ENCODE peak calls at places on chromosomes 16 and 17, in seven cellular contexts. One of them, this sample, is unnamed.

GRCh38 chr17:44219126-44219635 is 294 bp downstream of the UBTF start:
- DNase-seq in prostate gland: peak; percentile 42
- DNase-seq in suprapubic skin: no peak
- DNase-seq in HCT116: no peak
- DNase-seq in left ventricle myocardium inferior: peak; percentile 72
- DNase-seq in uterus: peak; percentile 66
- DNase-seq in H1: no peak
- DNase-seq in this sample: peak; percentile 35

GRCh38 chr16:22386976-22387375 is 12.6 kb upstream of the CDR2 start:
- DNase-seq in suprapubic skin: no peak
- DNase-seq in H1: no peak
- DNase-seq in prostate gland: peak; percentile 26
- DNase-seq in left ventricle myocardium inferior: no peak
- DNase-seq in uterus: no peak
- DNase-seq in HCT116: no peak
- DNase-seq in this sample: no peak

GRCh38 chr16:23398987-23399805 is 53.8 kb downstream of the COG7 start:
- DNase-seq in HCT116: no peak
- DNase-seq in H1: peak; percentile 47
- DNase-seq in suprapubic skin: no peak
- DNase-seq in uterus: no peak
- DNase-seq in prostate gland: peak; percentile 29
- DNase-seq in left ventricle myocardium inferior: peak; percentile 34
- DNase-seq in this sample: no peak

GRCh38 chr17:42879596-42879985 is 21.0 kb upstream of the G6PC1 start:
- DNase-seq in H1: no peak
- DNase-seq in uterus: no peak
- DNase-seq in prostate gland: no peak
- DNase-seq in HCT116: no peak
- DNase-seq in left ventricle myocardium inferior: no peak
- DNase-seq in suprapubic skin: no peak
- DNase-seq in this sample: peak; percentile 14

GRCh38 chr17:29045734-29046133 is 2.8 kb downstream of the PIPOX start:
- DNase-seq in uterus: no peak
- DNase-seq in prostate gland: no peak
- DNase-seq in left ventricle myocardium inferior: no peak
- DNase-seq in H1: no peak
- DNase-seq in HCT116: no peak
- DNase-seq in suprapubic skin: no peak
- DNase-seq in this sample: no peak

GRCh38 chr16:85037050-85037410 is 9.4 kb downstream of the KIAA0513 start:
- DNase-seq in prostate gland: no peak
- DNase-seq in suprapubic skin: no peak
- DNase-seq in left ventricle myocardium inferior: no peak
- DNase-seq in H1: no peak
- DNase-seq in HCT116: peak; percentile 96
- DNase-seq in uterus: no peak
- DNase-seq in this sample: peak; percentile 94

GRCh38 chr16:1078579-1079021 is 6.1 kb downstream of the SSTR5 start:
- DNase-seq in HCT116: no peak
- DNase-seq in suprapubic skin: no peak
- DNase-seq in uterus: no peak
- DNase-seq in prostate gland: peak; percentile 91
- DNase-seq in H1: no peak
- DNase-seq in left ventricle myocardium inferior: no peak
- DNase-seq in this sample: peak; percentile 13

GRCh38 chr16:27179500-27180072 is 23.7 kb upstream of the KDM8 start:
- DNase-seq in HCT116: peak; percentile 58
- DNase-seq in suprapubic skin: peak; percentile 92
- DNase-seq in prostate gland: peak; percentile 57
- DNase-seq in H1: peak; percentile 50
- DNase-seq in uterus: peak; percentile 78
- DNase-seq in left ventricle myocardium inferior: peak; percentile 89
- DNase-seq in this sample: no peak

GRCh38 chr16:59210955-59211541 is 476.9 kb upstream of the GOT2 start:
- DNase-seq in uterus: no peak
- DNase-seq in H1: peak; percentile 51
- DNase-seq in left ventricle myocardium inferior: no peak
- DNase-seq in HCT116: no peak
- DNase-seq in prostate gland: peak; percentile 8
- DNase-seq in suprapubic skin: no peak
- DNase-seq in this sample: no peak

GRCh38 chr16:2121853-2122252 is 13.8 kb downstream of the PKD1 start:
- DNase-seq in left ventricle myocardium inferior: peak; percentile 62
- DNase-seq in H1: no peak
- DNase-seq in suprapubic skin: no peak
- DNase-seq in uterus: peak; percentile 53
- DNase-seq in prostate gland: peak; percentile 60
- DNase-seq in HCT116: no peak
- DNase-seq in this sample: peak; percentile 32

GRCh38 chr17:40168262-40168832 is 8.9 kb upstream of the RAPGEFL1 start:
- DNase-seq in left ventricle myocardium inferior: no peak
- DNase-seq in HCT116: peak; percentile 28
- DNase-seq in suprapubic skin: no peak
- DNase-seq in uterus: peak; percentile 53
- DNase-seq in H1: no peak
- DNase-seq in prostate gland: peak; percentile 36
- DNase-seq in this sample: peak; percentile 32

GRCh38 chr16:85515830-85516397 is 97.2 kb upstream of the GSE1 start:
- DNase-seq in uterus: no peak
- DNase-seq in H1: no peak
- DNase-seq in left ventricle myocardium inferior: no peak
- DNase-seq in prostate gland: no peak
- DNase-seq in HCT116: no peak
- DNase-seq in suprapubic skin: no peak
- DNase-seq in this sample: no peak

GRCh38 chr17:2883544-2884203 is 87.4 kb downstream of the RAP1GAP2 start:
- DNase-seq in HCT116: no peak
- DNase-seq in left ventricle myocardium inferior: peak; percentile 38
- DNase-seq in suprapubic skin: no peak
- DNase-seq in H1: no peak
- DNase-seq in prostate gland: no peak
- DNase-seq in uterus: no peak
- DNase-seq in this sample: peak; percentile 58

GRCh38 chr17:31660684-31661083 is 198.4 kb downstream of the COPRS start:
- DNase-seq in H1: no peak
- DNase-seq in uterus: no peak
- DNase-seq in prostate gland: no peak
- DNase-seq in HCT116: no peak
- DNase-seq in left ventricle myocardium inferior: no peak
- DNase-seq in suprapubic skin: no peak
- DNase-seq in this sample: no peak

GRCh38 chr17:48809182-48809581 is 7.8 kb downstream of the TTLL6 start:
- DNase-seq in H1: no peak
- DNase-seq in HCT116: no peak
- DNase-seq in suprapubic skin: no peak
- DNase-seq in left ventricle myocardium inferior: no peak
- DNase-seq in prostate gland: no peak
- DNase-seq in uterus: no peak
- DNase-seq in this sample: no peak

GRCh38 chr16:87172632-87173031 is 144.6 kb downstream of the C16orf95 start:
- DNase-seq in suprapubic skin: no peak
- DNase-seq in H1: no peak
- DNase-seq in HCT116: no peak
- DNase-seq in prostate gland: no peak
- DNase-seq in left ventricle myocardium inferior: no peak
- DNase-seq in uterus: no peak
- DNase-seq in this sample: no peak

GRCh38 chr17:78974635-78975591 is 4.8 kb downstream of the LGALS3BP start:
- DNase-seq in left ventricle myocardium inferior: peak; percentile 64
- DNase-seq in H1: no peak
- DNase-seq in uterus: peak; percentile 84
- DNase-seq in suprapubic skin: peak; percentile 92
- DNase-seq in HCT116: peak; percentile 67
- DNase-seq in prostate gland: peak; percentile 85
- DNase-seq in this sample: no peak

GRCh38 chr17:81329279-81329926 is 34.3 kb upstream of the SLC38A10 start:
- DNase-seq in prostate gland: peak; percentile 94
- DNase-seq in left ventricle myocardium inferior: peak; percentile 85
- DNase-seq in H1: no peak
- DNase-seq in HCT116: peak; percentile 91
- DNase-seq in uterus: peak; percentile 94
- DNase-seq in suprapubic skin: peak; percentile 92
- DNase-seq in this sample: peak; percentile 85

GRCh38 chr17:12545877-12546513 is 119.7 kb upstream of the MYOCD start:
- DNase-seq in left ventricle myocardium inferior: no peak
- DNase-seq in HCT116: peak; percentile 38
- DNase-seq in suprapubic skin: no peak
- DNase-seq in uterus: no peak
- DNase-seq in H1: peak; percentile 27
- DNase-seq in prostate gland: no peak
- DNase-seq in this sample: peak; percentile 54

DNA sequence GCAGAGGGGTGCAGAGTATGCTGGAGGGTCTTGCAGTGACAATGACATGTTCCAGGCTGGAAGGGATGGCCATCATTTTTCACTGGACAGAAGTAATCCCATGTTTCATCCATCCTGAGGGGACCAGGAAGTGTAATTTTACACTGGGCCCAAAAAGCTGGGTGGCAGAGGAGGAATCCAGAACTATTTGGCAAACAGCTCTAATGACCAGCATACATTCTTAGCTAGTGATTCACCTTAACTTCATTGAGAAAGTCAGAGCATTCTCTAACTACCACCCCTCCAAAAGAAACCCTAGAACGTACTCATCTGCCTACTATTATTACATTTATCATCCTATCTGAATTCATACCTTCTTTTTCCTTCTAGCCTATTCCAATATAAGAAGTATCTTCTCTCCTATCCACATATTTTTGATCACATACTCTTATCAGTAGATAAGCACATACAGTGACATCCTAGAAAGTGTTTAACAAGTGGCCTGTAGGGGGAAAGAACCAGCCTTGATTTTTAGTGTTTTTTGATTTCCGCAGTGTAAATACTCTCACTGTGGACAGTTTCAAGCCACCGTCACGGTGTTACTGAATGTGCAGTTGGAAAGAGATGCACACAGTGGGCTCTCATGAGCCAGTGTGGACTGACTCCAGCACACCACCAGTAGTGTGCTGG is 118.1 kb downstream of the FTO start:
- DNase-seq in HCT116: no peak
- DNase-seq in left ventricle myocardium inferior: no peak
- DNase-seq in H1: no peak
- DNase-seq in prostate gland: no peak
- DNase-seq in uterus: no peak
- DNase-seq in suprapubic skin: no peak
- DNase-seq in this sample: peak; percentile 63
- TF ChIP-seq CTCF in HCT116: peak; percentile 33
- TF ChIP-seq CTCF in left ventricle myocardium inferior: no peak
- TF ChIP-seq CTCF in H1: no peak
- TF ChIP-seq CTCF in prostate gland: no peak
- TF ChIP-seq CTCF in uterus: no peak
- TF ChIP-seq CTCF in suprapubic skin: no peak
- TF ChIP-seq CTCF in this sample: peak; percentile 15

GRCh38 chr17:72166040-72166439 is 45.2 kb downstream of the SOX9 start:
- DNase-seq in suprapubic skin: no peak
- DNase-seq in prostate gland: no peak
- DNase-seq in H1: no peak
- DNase-seq in left ventricle myocardium inferior: no peak
- DNase-seq in uterus: no peak
- DNase-seq in HCT116: no peak
- DNase-seq in this sample: no peak
- H3K4me1 ChIP-seq in suprapubic skin: no peaks in the 10 kb centered on the region
- H3K4me1 ChIP-seq in prostate gland: peaks cover 5% of the 10 kb centered on the region
- H3K4me1 ChIP-seq in H1: peaks cover 13% of the 10 kb centered on the region
- H3K4me1 ChIP-seq in left ventricle myocardium inferior: peaks cover 6% of the 10 kb centered on the region
- H3K4me1 ChIP-seq in uterus: no peaks in the 10 kb centered on the region
- H3K4me1 ChIP-seq in HCT116: no peaks in the 10 kb centered on the region
- H3K4me1 ChIP-seq in this sample: no peaks in the 10 kb centered on the region

GRCh38 chr17:19663097-19663496 is 14.5 kb downstream of the ALDH3A2 start:
- DNase-seq in H1: no peak
- DNase-seq in prostate gland: no peak
- DNase-seq in uterus: no peak
- DNase-seq in HCT116: no peak
- DNase-seq in suprapubic skin: no peak
- DNase-seq in left ventricle myocardium inferior: no peak
- DNase-seq in this sample: no peak
- H3K27me3 ChIP-seq in H1: no peaks in the 10 kb centered on the region
- H3K27me3 ChIP-seq in prostate gland: no peaks in the 10 kb centered on the region
- H3K27me3 ChIP-seq in uterus: no peaks in the 10 kb centered on the region
- H3K27me3 ChIP-seq in HCT116: no peaks in the 10 kb centered on the region
- H3K27me3 ChIP-seq in suprapubic skin: no peaks in the 10 kb centered on the region
- H3K27me3 ChIP-seq in left ventricle myocardium inferior: no peaks in the 10 kb centered on the region
- H3K27me3 ChIP-seq in this sample: no peaks in the 10 kb centered on the region

GRCh38 chr16:9225527-9226316 is 134.3 kb downstream of the HAPSTR1 start:
- DNase-seq in prostate gland: no peak
- DNase-seq in suprapubic skin: no peak
- DNase-seq in H1: no peak
- DNase-seq in uterus: no peak
- DNase-seq in left ventricle myocardium inferior: no peak
- DNase-seq in HCT116: peak; percentile 12
- DNase-seq in this sample: no peak
- TF ChIP-seq CTCF in prostate gland: no peak
- TF ChIP-seq CTCF in suprapubic skin: no peak
- TF ChIP-seq CTCF in H1: peak; percentile 87
- TF ChIP-seq CTCF in uterus: no peak
- TF ChIP-seq CTCF in left ventricle myocardium inferior: peak; percentile 40
- TF ChIP-seq CTCF in HCT116: peak; percentile 70
- TF ChIP-seq CTCF in this sample: no peak

GRCh38 chr16:55499951-55500350 is 8.9 kb upstream of the LPCAT2 start:
- DNase-seq in suprapubic skin: peak; percentile 65
- DNase-seq in left ventricle myocardium inferior: no peak
- DNase-seq in uterus: no peak
- DNase-seq in HCT116: peak; percentile 41
- DNase-seq in H1: no peak
- DNase-seq in prostate gland: no peak
- DNase-seq in this sample: peak; percentile 98
- H3K4me1 ChIP-seq in suprapubic skin: peaks cover 72% of the 10 kb centered on the region
- H3K4me1 ChIP-seq in left ventricle myocardium inferior: peaks cover 67% of the 10 kb centered on the region
- H3K4me1 ChIP-seq in uterus: peaks cover 23% of the 10 kb centered on the region
- H3K4me1 ChIP-seq in HCT116: peaks cover 27% of the 10 kb centered on the region
- H3K4me1 ChIP-seq in H1: no peaks in the 10 kb centered on the region
- H3K4me1 ChIP-seq in prostate gland: no peaks in the 10 kb centered on the region
- H3K4me1 ChIP-seq in this sample: peaks cover 45% of the 10 kb centered on the region

GRCh38 chr16:4010225-4011158 is 105.8 kb downstream of the ADCY9 start:
- DNase-seq in left ventricle myocardium inferior: no peak
- DNase-seq in HCT116: no peak
- DNase-seq in H1: no peak
- DNase-seq in prostate gland: no peak
- DNase-seq in suprapubic skin: no peak
- DNase-seq in uterus: no peak
- DNase-seq in this sample: no peak

GRCh38 chr16:4005281-4005680 is 111.0 kb downstream of the ADCY9 start:
- DNase-seq in left ventricle myocardium inferior: no peak
- DNase-seq in HCT116: no peak
- DNase-seq in prostate gland: no peak
- DNase-seq in uterus: no peak
- DNase-seq in H1: no peak
- DNase-seq in suprapubic skin: no peak
- DNase-seq in this sample: no peak

GRCh38 chr16:4006441-4006989 is 109.7 kb downstream of the ADCY9 start:
- DNase-seq in prostate gland: no peak
- DNase-seq in left ventricle myocardium inferior: no peak
- DNase-seq in H1: no peak
- DNase-seq in HCT116: no peak
- DNase-seq in suprapubic skin: no peak
- DNase-seq in uterus: no peak
- DNase-seq in this sample: no peak

GRCh38 chr16:4009177-4009576 is 107.1 kb downstream of the ADCY9 start:
- DNase-seq in suprapubic skin: no peak
- DNase-seq in uterus: no peak
- DNase-seq in HCT116: no peak
- DNase-seq in left ventricle myocardium inferior: no peak
- DNase-seq in H1: no peak
- DNase-seq in prostate gland: no peak
- DNase-seq in this sample: no peak

GRCh38 chr16:4008116-4008515 is 108.1 kb downstream of the ADCY9 start:
- DNase-seq in H1: no peak
- DNase-seq in suprapubic skin: no peak
- DNase-seq in prostate gland: no peak
- DNase-seq in left ventricle myocardium inferior: no peak
- DNase-seq in uterus: no peak
- DNase-seq in HCT116: no peak
- DNase-seq in this sample: no peak
- H3K27me3 ChIP-seq in H1: no peaks in the 10 kb centered on the region
- H3K27me3 ChIP-seq in suprapubic skin: no peaks in the 10 kb centered on the region
- H3K27me3 ChIP-seq in prostate gland: no peaks in the 10 kb centered on the region
- H3K27me3 ChIP-seq in left ventricle myocardium inferior: no peaks in the 10 kb centered on the region
- H3K27me3 ChIP-seq in uterus: no peaks in the 10 kb centered on the region
- H3K27me3 ChIP-seq in HCT116: no peaks in the 10 kb centered on the region
- H3K27me3 ChIP-seq in this sample: no peaks in the 10 kb centered on the region

This sample was measured in foreskin keratinocyte.